ENCODE peak calls at places on chromosomes 13 and 19, in five cellular contexts. D is Kasumi-1, W is NCI-H460, L is heart left ventricle, J is lower leg skin. Y is an unnamed sample.
A peak's percentile ranks its signal among the peaks of the same experiment; 100 is the strongest.

GRCh38 chr19:7788933-7789323 is 25.9 kb downstream of the CLEC4M start:
- DNase-seq in D (no peak), W (no peak), L (no peak), J (no peak), Y (no peak)

GRCh38 chr13:111469450-111469849 is 149.0 kb downstream of the TEX29 start:
- DNase-seq in D (no peak), W (no peak), L (no peak), J (no peak), Y (no peak)

GRCh38 chr13:25753976-25754375 is 297.8 kb downstream of the SHISA2 start:
- DNase-seq in D (no peak), W (no peak), L (no peak), J (no peak), Y (no peak)

GRCh38 chr13:93951153-93951552 is 528.3 kb downstream of the DCT start:
- DNase-seq in D (peak; percentile 30), W (no peak), L (no peak), J (no peak), Y (peak; percentile 26)

GRCh38 chr13:65638572-65639168 is 1591.5 kb downstream of the PCDH9 start:
- DNase-seq in D (peak; percentile 56), W (peak; percentile 23), L (no peak), J (no peak), Y (peak; percentile 36)

GRCh38 chr13:52788011-52788410 is 48.4 kb upstream of the CNMD start:
- DNase-seq in D (no peak), W (no peak), L (no peak), J (no peak), Y (no peak)

GRCh38 chr19:5037936-5038335 is 69.0 kb downstream of the KDM4B start:
- DNase-seq in D (no peak), W (no peak), L (no peak), J (no peak), Y (no peak)

GRCh38 chr19:8576273-8576993 is 809 bp downstream of the MYO1F start:
- DNase-seq in D (peak; percentile 91), W (no peak), L (no peak), J (no peak), Y (peak; percentile 85)

GRCh38 chr19:4758082-4758481 is 33.5 kb upstream of the FEM1A start:
- DNase-seq in D (no peak), W (no peak), L (no peak), J (no peak), Y (no peak)

GRCh38 chr13:26896986-26897668 is 136.5 kb upstream of the GPR12 start:
- DNase-seq in D (no peak), W (no peak), L (no peak), J (peak; percentile 15), Y (no peak)

GRCh38 chr13:109743706-109744453 is 42.5 kb downstream of the IRS2 start:
- DNase-seq in D (peak; percentile 92), W (peak; percentile 48), L (no peak), J (no peak), Y (peak; percentile 63)

GRCh38 chr13:39499580-39499979 is 103.4 kb downstream of the LHFPL6 start:
- DNase-seq in D (no peak), W (no peak), L (no peak), J (no peak), Y (no peak)

GRCh38 chr19:40089462-40089861 is 1.3 kb downstream of the ZNF780A start:
- DNase-seq in D (no peak), W (no peak), L (peak; percentile 17), J (no peak), Y (no peak)

GRCh38 chr19:17114414-17114831 is 38.8 kb downstream of the MYO9B start:
- DNase-seq in D (no peak), W (no peak), L (no peak), J (no peak), Y (no peak)

GRCh38 chr13:30618186-30618937 is 642 bp downstream of the USPL1 start:
- DNase-seq in D (peak; percentile 2), W (no peak), L (no peak), J (peak; percentile 86), Y (peak; percentile 44)

GRCh38 chr19:14383898-14384669 is 2.8 kb downstream of the ADGRE5 start:
- DNase-seq in D (peak; percentile 42), W (no peak), L (peak; percentile 41), J (no peak), Y (peak; percentile 64)

GRCh38 chr19:4023600-4024398 is 16.3 kb downstream of the PIAS4 start:
- DNase-seq in D (no peak), W (no peak), L (peak; percentile 50), J (no peak), Y (no peak)

GRCh38 chr19:32581704-32582164 is 744 bp downstream of the PDCD5 start:
- DNase-seq in D (no peak), W (no peak), L (peak; percentile 15), J (no peak), Y (peak; percentile 51)

GRCh38 chr13:23321534-23322241 is 111.8 kb downstream of the SACS start:
- DNase-seq in D (no peak), W (peak; percentile 67), L (peak; percentile 32), J (peak; percentile 91), Y (no peak)

GRCh38 chr13:112874751-112875300 is 94.2 kb upstream of the MCF2L start:
- DNase-seq in D (no peak), W (no peak), L (no peak), J (peak; percentile 49), Y (no peak)

GRCh38 chr13:110629735-110630134 is 14.4 kb downstream of the NAXD start:
- DNase-seq in D (no peak), W (no peak), L (no peak), J (no peak), Y (no peak)

GRCh38 chr19:49677232-49677881 is at the start of gene PRMT1:
- DNase-seq in D (no peak), W (no peak), L (no peak), J (no peak), Y (no peak)

GRCh38 chr19:6616011-6616410 is 25.1 kb upstream of the CD70 start:
- DNase-seq in D (no peak), W (no peak), L (no peak), J (no peak), Y (no peak)

GRCh38 chr13:32414580-32414979 is 13.3 kb downstream of the N4BP2L1 start:
- DNase-seq in D (no peak), W (no peak), L (no peak), J (no peak), Y (no peak)

GRCh38 chr13:70108276-70108845 is at the start of gene KLHL1:
- DNase-seq in D (no peak), W (no peak), L (no peak), J (no peak), Y (no peak)

Y was measured in KBM-7.